ENCODE peak calls at places on chromosomes 1 and 21, in four cellular contexts. One of them, this sample, is unnamed.

GRCh38 chr1:230939806-230940489 is 38.7 kb downstream of the TTC13 start:
- DNase-seq in upper lobe of right lung: no peak
- DNase-seq in heart left ventricle: no peak
- DNase-seq in AG04450: no peak
- DNase-seq in this sample: no peak

GRCh38 chr1:219088778-219089557 is 84.7 kb upstream of the LYPLAL1 start:
- DNase-seq in upper lobe of right lung: peak
- DNase-seq in heart left ventricle: peak
- DNase-seq in AG04450: peak
- DNase-seq in this sample: peak

GRCh38 chr1:173917149-173917548 is at the start of gene SERPINC1:
- DNase-seq in upper lobe of right lung: no peak
- DNase-seq in heart left ventricle: no peak
- DNase-seq in AG04450: no peak
- DNase-seq in this sample: no peak

GRCh38 chr1:89780721-89781120 is 40.1 kb upstream of the LRRC8D start:
- DNase-seq in upper lobe of right lung: no peak
- DNase-seq in heart left ventricle: no peak
- DNase-seq in AG04450: no peak
- DNase-seq in this sample: peak

GRCh38 chr1:54474500-54475235 is 68.5 kb upstream of the SSBP3 start:
- DNase-seq in upper lobe of right lung: no peak
- DNase-seq in heart left ventricle: peak
- DNase-seq in AG04450: no peak
- DNase-seq in this sample: no peak

GRCh38 chr1:31746687-31747086 is 17.5 kb downstream of the ADGRB2 start:
- DNase-seq in upper lobe of right lung: no peak
- DNase-seq in heart left ventricle: no peak
- DNase-seq in AG04450: no peak
- DNase-seq in this sample: no peak

GRCh38 chr1:12314328-12314903 is 84.6 kb downstream of the VPS13D start:
- DNase-seq in upper lobe of right lung: no peak
- DNase-seq in heart left ventricle: no peak
- DNase-seq in AG04450: no peak
- DNase-seq in this sample: no peak

GRCh38 chr1:56424744-56425493 is 154.4 kb downstream of the PLPP3 start:
- DNase-seq in upper lobe of right lung: peak
- DNase-seq in heart left ventricle: peak
- DNase-seq in AG04450: peak
- DNase-seq in this sample: no peak

GRCh38 chr1:54199151-54199764 is 572 bp downstream of the CYB5RL start:
- DNase-seq in upper lobe of right lung: no peak
- DNase-seq in heart left ventricle: no peak
- DNase-seq in AG04450: no peak
- DNase-seq in this sample: no peak

GRCh38 chr1:98398649-98399048 is 262.9 kb upstream of the SNX7 start:
- DNase-seq in upper lobe of right lung: no peak
- DNase-seq in heart left ventricle: no peak
- DNase-seq in AG04450: no peak
- DNase-seq in this sample: no peak

GRCh38 chr21:44329086-44329889 is 9.9 kb downstream of the CFAP410 start:
- DNase-seq in upper lobe of right lung: no peak
- DNase-seq in heart left ventricle: no peak
- DNase-seq in AG04450: no peak
- DNase-seq in this sample: no peak

GRCh38 chr21:44286716-44287632 is 1.3 kb downstream of the AIRE start:
- DNase-seq in upper lobe of right lung: no peak
- DNase-seq in heart left ventricle: no peak
- DNase-seq in AG04450: no peak
- DNase-seq in this sample: no peak

GRCh38 chr1:188027613-188028012 is 1198.9 kb downstream of the PLA2G4A start:
- DNase-seq in upper lobe of right lung: no peak
- DNase-seq in heart left ventricle: no peak
- DNase-seq in AG04450: peak
- DNase-seq in this sample: peak

GRCh38 chr1:25811384-25812082 is 8.2 kb upstream of the MTFR1L start:
- DNase-seq in upper lobe of right lung: peak
- DNase-seq in heart left ventricle: no peak
- DNase-seq in AG04450: no peak
- DNase-seq in this sample: no peak

GRCh38 chr1:232440325-232441059 is 189.4 kb downstream of the SIPA1L2 start:
- DNase-seq in upper lobe of right lung: no peak
- DNase-seq in heart left ventricle: no peak
- DNase-seq in AG04450: no peak
- DNase-seq in this sample: no peak

GRCh38 chr1:100811808-100812207 is 82.8 kb downstream of the EXTL2 start:
- DNase-seq in upper lobe of right lung: no peak
- DNase-seq in heart left ventricle: no peak
- DNase-seq in AG04450: no peak
- DNase-seq in this sample: no peak

GRCh38 chr1:107919953-107920352 is 45.0 kb downstream of the VAV3 start:
- DNase-seq in upper lobe of right lung: no peak
- DNase-seq in heart left ventricle: no peak
- DNase-seq in AG04450: no peak
- DNase-seq in this sample: no peak

GRCh38 chr1:118144777-118145176 is 40.3 kb downstream of the SPAG17 start:
- DNase-seq in upper lobe of right lung: no peak
- DNase-seq in heart left ventricle: no peak
- DNase-seq in AG04450: no peak
- DNase-seq in this sample: no peak

GRCh38 chr1:28893403-28894102 is 20.8 kb upstream of the EPB41 start:
- DNase-seq in upper lobe of right lung: no peak
- DNase-seq in heart left ventricle: no peak
- DNase-seq in AG04450: no peak
- DNase-seq in this sample: peak

GRCh38 chr1:8152731-8153702 is 126.9 kb upstream of the ERRFI1 start:
- DNase-seq in upper lobe of right lung: no peak
- DNase-seq in heart left ventricle: no peak
- DNase-seq in AG04450: no peak
- DNase-seq in this sample: no peak

GRCh38 chr1:23527366-23527765 is 3.7 kb downstream of the E2F2 start:
- DNase-seq in upper lobe of right lung: no peak
- DNase-seq in heart left ventricle: no peak
- DNase-seq in AG04450: no peak
- DNase-seq in this sample: no peak

GRCh38 chr1:212609701-212610574 is 1.4 kb downstream of the ATF3 start:
- DNase-seq in upper lobe of right lung: no peak
- DNase-seq in heart left ventricle: no peak
- DNase-seq in AG04450: no peak
- DNase-seq in this sample: no peak

GRCh38 chr21:37546949-37547614 is 180.5 kb downstream of the DYRK1A start:
- DNase-seq in upper lobe of right lung: no peak
- DNase-seq in heart left ventricle: no peak
- DNase-seq in AG04450: no peak
- DNase-seq in this sample: peak

GRCh38 chr1:30589083-30589482 is 134.3 kb downstream of the MATN1 start:
- DNase-seq in upper lobe of right lung: no peak
- DNase-seq in heart left ventricle: no peak
- DNase-seq in AG04450: no peak
- DNase-seq in this sample: no peak

GRCh38 chr1:246760426-246761347 is 36.5 kb downstream of the SCCPDH start:
- DNase-seq in upper lobe of right lung: no peak
- DNase-seq in heart left ventricle: no peak
- DNase-seq in AG04450: no peak
- DNase-seq in this sample: no peak

GRCh38 chr1:164479242-164479641 is 79.7 kb upstream of the PBX1 start:
- DNase-seq in upper lobe of right lung: no peak
- DNase-seq in heart left ventricle: no peak
- DNase-seq in AG04450: no peak
- DNase-seq in this sample: no peak

GRCh38 chr1:156675715-156676311 is 1.4 kb downstream of the NES start:
- DNase-seq in upper lobe of right lung: no peak
- DNase-seq in heart left ventricle: peak
- DNase-seq in AG04450: no peak
- DNase-seq in this sample: no peak

GRCh38 chr1:156676820-156677615 is at the start of gene NES:
- DNase-seq in upper lobe of right lung: no peak
- DNase-seq in heart left ventricle: peak
- DNase-seq in AG04450: no peak
- DNase-seq in this sample: no peak

GRCh38 chr1:156675271-156675708 is 1.9 kb downstream of the NES start:
- DNase-seq in upper lobe of right lung: no peak
- DNase-seq in heart left ventricle: no peak
- DNase-seq in AG04450: no peak
- DNase-seq in this sample: no peak

GRCh38 chr1:156677616-156678596 is 699 bp upstream of the NES start:
- DNase-seq in upper lobe of right lung: no peak
- DNase-seq in heart left ventricle: peak
- DNase-seq in AG04450: no peak
- DNase-seq in this sample: no peak

DNA sequence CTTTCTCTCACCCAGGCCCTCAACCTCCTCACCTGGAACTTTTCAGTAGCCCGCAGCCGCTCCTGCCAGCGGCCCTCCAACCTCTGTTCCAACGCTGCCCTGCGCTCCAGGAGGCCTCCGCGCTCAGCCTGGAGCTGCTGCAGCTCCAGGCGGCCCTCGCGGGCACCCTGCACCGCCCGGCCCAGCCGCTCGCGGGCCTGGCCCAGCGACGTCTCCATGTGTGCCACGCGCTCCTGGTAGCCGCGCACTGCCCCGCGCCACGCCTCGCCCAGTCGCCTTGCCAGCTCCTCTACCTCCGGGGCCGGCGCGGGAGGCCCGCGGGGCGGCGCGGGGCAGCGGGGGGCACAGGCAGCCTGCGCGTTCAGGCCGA is 772 bp downstream of the NES start:
- DNase-seq in upper lobe of right lung: no peak
- DNase-seq in heart left ventricle: no peak
- DNase-seq in AG04450: no peak
- DNase-seq in this sample: no peak
- H3K4me3 ChIP-seq in upper lobe of right lung: peak
- H3K4me3 ChIP-seq in heart left ventricle: peak
- H3K4me3 ChIP-seq in AG04450: peak
- H3K4me3 ChIP-seq in this sample: peak

GRCh38 chr1:220426989-220427388 is 100.9 kb upstream of the MARK1 start:
- DNase-seq in upper lobe of right lung: no peak
- DNase-seq in heart left ventricle: no peak
- DNase-seq in AG04450: no peak
- DNase-seq in this sample: no peak

GRCh38 chr1:220431840-220432239 is 96.1 kb upstream of the MARK1 start:
- DNase-seq in upper lobe of right lung: no peak
- DNase-seq in heart left ventricle: peak
- DNase-seq in AG04450: no peak
- DNase-seq in this sample: no peak

GRCh38 chr1:220430586-220430985 is 97.3 kb upstream of the MARK1 start:
- DNase-seq in upper lobe of right lung: no peak
- DNase-seq in heart left ventricle: no peak
- DNase-seq in AG04450: no peak
- DNase-seq in this sample: no peak

GRCh38 chr1:220432408-220432807 is 95.5 kb upstream of the MARK1 start:
- DNase-seq in upper lobe of right lung: no peak
- DNase-seq in heart left ventricle: no peak
- DNase-seq in AG04450: no peak
- DNase-seq in this sample: no peak

DNA sequence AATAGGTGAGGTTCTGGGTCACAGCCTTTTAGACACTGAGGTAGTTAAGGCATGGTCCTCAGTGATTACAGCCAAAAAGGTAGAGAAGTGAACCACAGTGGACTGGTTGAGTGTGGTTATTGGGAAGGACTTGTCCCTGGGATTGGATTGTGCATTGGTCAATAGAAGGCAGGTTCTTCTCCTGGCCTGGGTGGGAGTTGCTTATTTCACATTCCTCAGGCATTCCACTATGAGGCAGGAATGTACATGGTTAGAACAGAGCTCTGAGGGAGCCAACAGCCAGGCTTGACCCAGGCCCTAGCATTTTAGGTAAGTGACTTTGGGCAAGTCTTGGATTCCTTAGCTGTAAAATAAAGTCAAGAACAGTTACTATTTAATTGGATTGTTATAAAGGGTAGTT is 97.9 kb upstream of the MARK1 start:
- DNase-seq in upper lobe of right lung: no peak
- DNase-seq in heart left ventricle: no peak
- DNase-seq in AG04450: no peak
- DNase-seq in this sample: no peak
- TF ChIP-seq CTCF in upper lobe of right lung: no peak
- TF ChIP-seq CTCF in heart left ventricle: no peak
- TF ChIP-seq CTCF in AG04450: no peak
- TF ChIP-seq CTCF in this sample: no peak

GRCh38 chr1:169129109-169129789 is 22.8 kb downstream of the ATP1B1 start:
- DNase-seq in upper lobe of right lung: no peak
- DNase-seq in heart left ventricle: no peak
- DNase-seq in AG04450: no peak
- DNase-seq in this sample: no peak
- H3K4me3 ChIP-seq in upper lobe of right lung: no peak
- H3K4me3 ChIP-seq in heart left ventricle: no peak
- H3K4me3 ChIP-seq in AG04450: no peak
- H3K4me3 ChIP-seq in this sample: no peak

GRCh38 chr1:59333626-59334277 is 36.9 kb downstream of the FGGY start:
- DNase-seq in upper lobe of right lung: no peak
- DNase-seq in heart left ventricle: no peak
- DNase-seq in AG04450: no peak
- DNase-seq in this sample: no peak

GRCh38 chr1:59332983-59333382 is 36.1 kb downstream of the FGGY start:
- DNase-seq in upper lobe of right lung: no peak
- DNase-seq in heart left ventricle: no peak
- DNase-seq in AG04450: no peak
- DNase-seq in this sample: peak

GRCh38 chr1:59331686-59332085 is 34.8 kb downstream of the FGGY start:
- DNase-seq in upper lobe of right lung: no peak
- DNase-seq in heart left ventricle: no peak
- DNase-seq in AG04450: no peak
- DNase-seq in this sample: no peak

GRCh38 chr1:59329412-59330053 is 32.6 kb downstream of the FGGY start:
- DNase-seq in upper lobe of right lung: no peak
- DNase-seq in heart left ventricle: no peak
- DNase-seq in AG04450: no peak
- DNase-seq in this sample: no peak

DNA sequence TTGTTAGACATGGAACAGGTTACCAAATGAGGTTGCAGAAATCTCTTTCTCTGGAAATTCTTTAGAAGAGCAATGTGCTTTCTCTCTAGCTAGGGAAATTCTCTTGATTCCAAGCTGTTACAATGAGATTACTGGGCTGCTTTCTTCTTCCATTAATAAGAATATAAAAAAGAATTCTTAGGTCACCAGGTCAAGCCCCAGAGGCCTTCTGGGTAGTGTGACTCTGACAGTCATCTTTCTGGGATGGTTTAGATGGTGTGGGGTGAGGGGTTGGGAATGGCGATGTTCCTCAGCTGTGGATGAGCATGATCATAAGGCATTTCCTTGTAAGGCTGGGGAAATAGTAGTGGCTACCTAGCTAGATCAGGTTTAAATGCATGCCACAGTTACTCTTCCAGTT is 35.3 kb downstream of the FGGY start:
- DNase-seq in upper lobe of right lung: no peak
- DNase-seq in heart left ventricle: no peak
- DNase-seq in AG04450: no peak
- DNase-seq in this sample: no peak
- TF ChIP-seq CTCF in upper lobe of right lung: no peak
- TF ChIP-seq CTCF in heart left ventricle: no peak
- TF ChIP-seq CTCF in AG04450: no peak
- TF ChIP-seq CTCF in this sample: no peak

This sample was measured in BJ.